ENCODE peak calls at places on chromosomes 5 and 9, in six cellular contexts. One of them, this sample, is unnamed. For H3K27me3, the result is how much of the 10 kb centered on the place peaks cover.

GRCh38 chr9:128920381-128921058 is at the start of gene PHYHD1:
- DNase-seq in breast epithelium: peak
- DNase-seq in brain microvascular endothelial cell: no peak
- DNase-seq in pancreas: peak
- DNase-seq in bronchial epithelial cell: peak
- DNase-seq in body of pancreas: peak
- DNase-seq in this sample: no peak

GRCh38 chr9:114012126-114012525 is 66.0 kb downstream of the AMBP start:
- DNase-seq in breast epithelium: peak
- DNase-seq in brain microvascular endothelial cell: no peak
- DNase-seq in pancreas: no peak
- DNase-seq in bronchial epithelial cell: no peak
- DNase-seq in body of pancreas: no peak
- DNase-seq in this sample: no peak

GRCh38 chr9:107626118-107626517 is 136.5 kb upstream of the KLF4 start:
- DNase-seq in breast epithelium: no peak
- DNase-seq in brain microvascular endothelial cell: no peak
- DNase-seq in pancreas: no peak
- DNase-seq in bronchial epithelial cell: no peak
- DNase-seq in body of pancreas: no peak
- DNase-seq in this sample: no peak

GRCh38 chr5:6820851-6821479 is 107.7 kb downstream of the TENT4A start:
- DNase-seq in breast epithelium: no peak
- DNase-seq in brain microvascular endothelial cell: no peak
- DNase-seq in pancreas: no peak
- DNase-seq in bronchial epithelial cell: peak
- DNase-seq in body of pancreas: peak
- DNase-seq in this sample: no peak

GRCh38 chr5:33195431-33196128 is 245.2 kb upstream of the TARS1 start:
- DNase-seq in breast epithelium: no peak
- DNase-seq in brain microvascular endothelial cell: peak
- DNase-seq in pancreas: no peak
- DNase-seq in bronchial epithelial cell: peak
- DNase-seq in body of pancreas: no peak
- DNase-seq in this sample: no peak

GRCh38 chr5:10310073-10310779 is 2.5 kb upstream of the CMBL start:
- DNase-seq in breast epithelium: no peak
- DNase-seq in brain microvascular endothelial cell: peak
- DNase-seq in pancreas: peak
- DNase-seq in bronchial epithelial cell: peak
- DNase-seq in body of pancreas: peak
- DNase-seq in this sample: no peak

GRCh38 chr9:91948061-91948422 is 2.0 kb downstream of the ROR2 start:
- DNase-seq in breast epithelium: no peak
- DNase-seq in brain microvascular endothelial cell: no peak
- DNase-seq in pancreas: no peak
- DNase-seq in bronchial epithelial cell: no peak
- DNase-seq in body of pancreas: no peak
- DNase-seq in this sample: no peak

GRCh38 chr9:68747043-68747533 is 42.0 kb downstream of the PIP5K1B start:
- DNase-seq in breast epithelium: peak
- DNase-seq in brain microvascular endothelial cell: no peak
- DNase-seq in pancreas: no peak
- DNase-seq in bronchial epithelial cell: peak
- DNase-seq in body of pancreas: no peak
- DNase-seq in this sample: no peak

GRCh38 chr5:31759925-31760324 is 121.0 kb downstream of the PDZD2 start:
- DNase-seq in breast epithelium: no peak
- DNase-seq in brain microvascular endothelial cell: no peak
- DNase-seq in pancreas: no peak
- DNase-seq in bronchial epithelial cell: no peak
- DNase-seq in body of pancreas: no peak
- DNase-seq in this sample: no peak

GRCh38 chr5:113394658-113395057 is 40.1 kb downstream of the TSSK1B start:
- DNase-seq in breast epithelium: no peak
- DNase-seq in brain microvascular endothelial cell: no peak
- DNase-seq in pancreas: no peak
- DNase-seq in bronchial epithelial cell: no peak
- DNase-seq in body of pancreas: no peak
- DNase-seq in this sample: no peak

GRCh38 chr5:157476699-157477408 is 16.8 kb downstream of the NIPAL4 start:
- DNase-seq in breast epithelium: peak
- DNase-seq in brain microvascular endothelial cell: peak
- DNase-seq in pancreas: no peak
- DNase-seq in bronchial epithelial cell: peak
- DNase-seq in body of pancreas: peak
- DNase-seq in this sample: peak

GRCh38 chr9:37997636-37998374 is 71.2 kb downstream of the SHB start:
- DNase-seq in breast epithelium: no peak
- DNase-seq in brain microvascular endothelial cell: no peak
- DNase-seq in pancreas: no peak
- DNase-seq in bronchial epithelial cell: no peak
- DNase-seq in body of pancreas: no peak
- DNase-seq in this sample: no peak

GRCh38 chr9:93650448-93650847 is 74.1 kb downstream of the PHF2 start:
- DNase-seq in breast epithelium: no peak
- DNase-seq in brain microvascular endothelial cell: no peak
- DNase-seq in pancreas: no peak
- DNase-seq in bronchial epithelial cell: no peak
- DNase-seq in body of pancreas: no peak
- DNase-seq in this sample: no peak

GRCh38 chr5:16980983-16981382 is 44.9 kb upstream of the MYO10 start:
- DNase-seq in breast epithelium: no peak
- DNase-seq in brain microvascular endothelial cell: no peak
- DNase-seq in pancreas: no peak
- DNase-seq in bronchial epithelial cell: peak
- DNase-seq in body of pancreas: no peak
- DNase-seq in this sample: no peak

GRCh38 chr9:94717656-94718225 is 8.8 kb upstream of the AOPEP start:
- DNase-seq in breast epithelium: no peak
- DNase-seq in brain microvascular endothelial cell: peak
- DNase-seq in pancreas: no peak
- DNase-seq in bronchial epithelial cell: peak
- DNase-seq in body of pancreas: no peak
- DNase-seq in this sample: no peak

GRCh38 chr9:35660966-35661413 is 2.9 kb downstream of the CCDC107 start:
- DNase-seq in breast epithelium: peak
- DNase-seq in brain microvascular endothelial cell: peak
- DNase-seq in pancreas: peak
- DNase-seq in bronchial epithelial cell: peak
- DNase-seq in body of pancreas: peak
- DNase-seq in this sample: no peak
- H3K4me3 ChIP-seq in breast epithelium: no peak
- H3K4me3 ChIP-seq in brain microvascular endothelial cell: no peak
- H3K4me3 ChIP-seq in pancreas: no peak
- H3K4me3 ChIP-seq in bronchial epithelial cell: no peak
- H3K4me3 ChIP-seq in body of pancreas: no peak
- H3K4me3 ChIP-seq in this sample: no peak

DNA sequence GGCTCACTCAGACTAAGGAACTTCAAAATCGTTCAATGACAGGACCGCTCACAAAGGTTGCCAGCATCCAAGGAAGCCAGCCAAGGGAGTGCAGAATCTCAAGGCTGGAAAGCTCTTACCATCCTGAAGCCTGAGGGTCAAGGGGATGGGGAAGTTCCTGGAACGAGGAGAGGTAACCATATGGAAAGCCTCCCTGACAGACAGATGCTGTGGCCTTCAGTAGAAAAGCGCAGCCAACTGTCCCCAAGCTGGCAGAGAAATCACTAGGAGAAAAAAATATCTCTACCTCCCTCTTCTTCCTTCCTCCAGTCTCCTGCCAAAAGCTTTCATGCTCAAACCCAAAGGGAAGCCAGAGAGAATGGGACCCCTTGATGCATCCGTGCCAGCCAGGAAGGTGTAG is 90.5 kb upstream of the RANBP3L start:
- DNase-seq in breast epithelium: no peak
- DNase-seq in brain microvascular endothelial cell: no peak
- DNase-seq in pancreas: no peak
- DNase-seq in bronchial epithelial cell: no peak
- DNase-seq in body of pancreas: no peak
- DNase-seq in this sample: no peak
- TF ChIP-seq CTCF in breast epithelium: no peak
- TF ChIP-seq CTCF in brain microvascular endothelial cell: no peak
- TF ChIP-seq CTCF in pancreas: no peak
- TF ChIP-seq CTCF in bronchial epithelial cell: no peak
- TF ChIP-seq CTCF in body of pancreas: no peak
- TF ChIP-seq CTCF in this sample: no peak

DNA sequence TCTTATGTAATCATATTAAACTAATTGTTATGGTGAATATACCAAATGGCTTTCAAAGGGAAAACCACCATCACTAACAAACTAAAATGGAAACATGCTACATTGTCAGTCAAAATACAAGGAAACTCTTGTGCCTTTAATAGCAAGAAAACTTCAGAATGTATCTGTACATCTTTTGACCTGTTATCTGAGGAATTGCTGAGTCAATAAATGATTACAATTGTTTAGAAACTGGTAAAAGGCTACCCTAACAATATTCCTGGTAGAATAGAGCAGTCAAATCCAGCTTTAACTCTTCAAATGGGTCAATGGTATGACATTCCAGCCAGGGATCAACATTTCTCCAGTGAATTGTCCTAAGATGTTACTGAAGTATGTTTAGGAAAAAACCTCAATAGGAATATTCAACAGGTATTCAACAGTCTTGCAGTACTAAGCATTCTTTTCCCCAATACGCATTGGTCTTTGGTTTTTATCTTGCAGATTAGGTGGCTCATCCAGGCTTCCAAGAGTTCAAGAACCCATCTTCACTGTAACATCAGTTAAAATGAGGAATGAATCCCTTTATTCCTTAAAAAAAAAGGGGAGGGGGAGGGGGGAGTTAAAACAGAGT is 52.4 kb downstream of the CSNK1A1 start:
- DNase-seq in breast epithelium: no peak
- DNase-seq in brain microvascular endothelial cell: no peak
- DNase-seq in pancreas: no peak
- DNase-seq in bronchial epithelial cell: no peak
- DNase-seq in body of pancreas: no peak
- DNase-seq in this sample: no peak
- H3K27me3 ChIP-seq in breast epithelium: under half
- H3K27me3 ChIP-seq in brain microvascular endothelial cell: under half
- H3K27me3 ChIP-seq in pancreas: under half
- H3K27me3 ChIP-seq in bronchial epithelial cell: under half
- H3K27me3 ChIP-seq in body of pancreas: under half
- H3K27me3 ChIP-seq in this sample: under half

GRCh38 chr9:89579741-89580395 is 24.9 kb upstream of the GADD45G start:
- DNase-seq in breast epithelium: no peak
- DNase-seq in brain microvascular endothelial cell: no peak
- DNase-seq in pancreas: no peak
- DNase-seq in bronchial epithelial cell: no peak
- DNase-seq in body of pancreas: no peak
- DNase-seq in this sample: no peak

GRCh38 chr9:89574309-89574708 is 30.5 kb upstream of the GADD45G start:
- DNase-seq in breast epithelium: no peak
- DNase-seq in brain microvascular endothelial cell: no peak
- DNase-seq in pancreas: no peak
- DNase-seq in bronchial epithelial cell: no peak
- DNase-seq in body of pancreas: no peak
- DNase-seq in this sample: no peak

GRCh38 chr9:89576404-89576824 is 28.4 kb upstream of the GADD45G start:
- DNase-seq in breast epithelium: no peak
- DNase-seq in brain microvascular endothelial cell: no peak
- DNase-seq in pancreas: no peak
- DNase-seq in bronchial epithelial cell: peak
- DNase-seq in body of pancreas: no peak
- DNase-seq in this sample: no peak

GRCh38 chr9:89577363-89577762 is 27.4 kb upstream of the GADD45G start:
- DNase-seq in breast epithelium: no peak
- DNase-seq in brain microvascular endothelial cell: no peak
- DNase-seq in pancreas: no peak
- DNase-seq in bronchial epithelial cell: no peak
- DNase-seq in body of pancreas: no peak
- DNase-seq in this sample: no peak
- H3K4me3 ChIP-seq in breast epithelium: no peak
- H3K4me3 ChIP-seq in brain microvascular endothelial cell: no peak
- H3K4me3 ChIP-seq in pancreas: no peak
- H3K4me3 ChIP-seq in bronchial epithelial cell: no peak
- H3K4me3 ChIP-seq in body of pancreas: no peak
- H3K4me3 ChIP-seq in this sample: no peak

GRCh38 chr5:133919148-133920136 is 49.0 kb downstream of the C5orf15 start:
- DNase-seq in breast epithelium: no peak
- DNase-seq in brain microvascular endothelial cell: no peak
- DNase-seq in pancreas: no peak
- DNase-seq in bronchial epithelial cell: no peak
- DNase-seq in body of pancreas: no peak
- DNase-seq in this sample: no peak
- TF ChIP-seq CTCF in breast epithelium: no peak
- TF ChIP-seq CTCF in brain microvascular endothelial cell: no peak
- TF ChIP-seq CTCF in pancreas: no peak
- TF ChIP-seq CTCF in bronchial epithelial cell: no peak
- TF ChIP-seq CTCF in body of pancreas: no peak
- TF ChIP-seq CTCF in this sample: no peak

DNA sequence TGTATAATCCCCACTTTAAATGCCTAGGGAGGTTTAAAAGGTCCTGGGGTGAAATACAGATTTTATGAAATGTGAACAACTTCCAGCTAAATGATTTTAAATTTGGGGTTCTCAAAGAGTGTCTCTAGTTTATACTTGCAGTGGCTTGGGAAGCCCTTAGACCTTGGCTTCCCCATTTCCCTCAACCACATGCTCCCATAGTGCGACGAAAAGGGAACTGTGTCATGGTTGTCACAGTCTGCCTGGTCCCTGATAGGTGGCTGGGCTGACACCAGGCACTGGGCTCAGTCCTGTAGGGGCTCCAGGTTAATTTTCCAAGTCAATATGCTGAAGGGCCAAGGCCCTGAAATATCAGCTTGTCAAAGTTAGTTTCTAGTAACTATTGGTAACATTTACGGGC is 10.4 kb upstream of the CXCL14 start:
- DNase-seq in breast epithelium: no peak
- DNase-seq in brain microvascular endothelial cell: no peak
- DNase-seq in pancreas: no peak
- DNase-seq in bronchial epithelial cell: no peak
- DNase-seq in body of pancreas: no peak
- DNase-seq in this sample: no peak
- H3K27me3 ChIP-seq in breast epithelium: under half
- H3K27me3 ChIP-seq in brain microvascular endothelial cell: under half
- H3K27me3 ChIP-seq in pancreas: under half
- H3K27me3 ChIP-seq in bronchial epithelial cell: under half
- H3K27me3 ChIP-seq in body of pancreas: under half
- H3K27me3 ChIP-seq in this sample: under half

GRCh38 chr5:149380466-149381121 is 1.5 kb upstream of the IL17B start:
- DNase-seq in breast epithelium: peak
- DNase-seq in brain microvascular endothelial cell: no peak
- DNase-seq in pancreas: no peak
- DNase-seq in bronchial epithelial cell: no peak
- DNase-seq in body of pancreas: no peak
- DNase-seq in this sample: no peak
- H3K4me3 ChIP-seq in breast epithelium: no peak
- H3K4me3 ChIP-seq in brain microvascular endothelial cell: no peak
- H3K4me3 ChIP-seq in pancreas: no peak
- H3K4me3 ChIP-seq in bronchial epithelial cell: no peak
- H3K4me3 ChIP-seq in body of pancreas: no peak
- H3K4me3 ChIP-seq in this sample: no peak